ENCODE peak calls at places on chromosomes 5 and 9, in four cellular contexts. G is choroid plexus epithelial cell, Y is PC-3, X is GM04504. K is an unnamed sample.

GRCh38 chr5:168872246-168872645 is 293.1 kb upstream of the PANK3 start:
- DNase-seq in G (no peak), X (no peak), Y (no peak), K (no peak)

GRCh38 chr5:157747766-157748700 is 4.5 kb downstream of the LSM11 start:
- DNase-seq in Y (no peak), G (peak), X (no peak), K (no peak)

GRCh38 chr5:126523818-126524522 is 71.0 kb downstream of the ALDH7A1 start:
- DNase-seq in Y (no peak), G (peak), X (no peak), K (no peak)

GRCh38 chr5:171365351-171365750 is 22.3 kb upstream of the NPM1 start:
- DNase-seq in Y (no peak), X (no peak), G (peak), K (no peak)

GRCh38 chr9:81893929-81894328 is 34.3 kb upstream of the SPATA31D4 start:
- DNase-seq in Y (no peak), X (no peak), G (no peak), K (no peak)

GRCh38 chr9:136757328-136757727 is 715 bp downstream of the LCN8 start:
- DNase-seq in G (no peak), X (no peak), Y (no peak), K (no peak)

GRCh38 chr5:125412561-125413535 is 666.4 kb upstream of the ZNF608 start:
- DNase-seq in Y (peak), G (peak), X (no peak), K (no peak)

GRCh38 chr9:111179577-111179976 is 141.3 kb upstream of the LPAR1 start:
- DNase-seq in G (peak), X (no peak), Y (no peak), K (peak)

GRCh38 chr5:154092356-154092755 is 53.6 kb downstream of the MFAP3 start:
- DNase-seq in X (peak), G (peak), Y (no peak), K (no peak)

GRCh38 chr9:96453625-96454024 is 3.7 kb downstream of the HABP4 start:
- DNase-seq in G (peak), Y (peak), X (peak), K (peak)

GRCh38 chr5:6707852-6708251 is 5.4 kb upstream of the TENT4A start:
- DNase-seq in G (no peak), X (no peak), Y (no peak), K (no peak)

GRCh38 chr9:131578778-131579504 is 33.6 kb downstream of the PRRT1B start:
- DNase-seq in X (no peak), Y (no peak), G (peak), K (no peak)